ENCODE peak calls at places on chromosomes 7 and 10, in six cellular contexts. E, Z, A, F, J and M are unnamed samples.

GRCh38 chr7:147611402-147611801 is 979.2 kb upstream of the C7orf33 start:
- DNase-seq in E (no peak), Z (no peak), A (no peak), F (no peak), J (no peak), M (no peak)

GRCh38 chr10:94186722-94187121 is 176.0 kb downstream of the NOC3L start:
- DNase-seq in E (no peak), Z (no peak), A (no peak), F (no peak), J (no peak), M (no peak)

GRCh38 chr7:29422829-29423228 is 140.8 kb upstream of the PRR15 start:
- DNase-seq in E (no peak), Z (no peak), A (no peak), F (no peak), J (no peak), M (no peak)

GRCh38 chr7:31102151-31102972 is 50.3 kb downstream of the ADCYAP1R1 start:
- DNase-seq in E (no peak), Z (no peak), A (no peak), F (no peak), J (no peak), M (peak)

GRCh38 chr10:36042135-36042534 is 400.0 kb upstream of the FZD8 start:
- DNase-seq in E (no peak), Z (no peak), A (no peak), F (no peak), J (no peak), M (no peak)

GRCh38 chr10:109895848-109896247 is 27.5 kb downstream of the XPNPEP1 start:
- DNase-seq in E (no peak), Z (no peak), A (no peak), F (no peak), J (no peak), M (no peak)

GRCh38 chr7:144087230-144087629 is 1.2 kb downstream of the OR2A12 start:
- DNase-seq in E (no peak), Z (no peak), A (no peak), F (no peak), J (no peak), M (no peak)

GRCh38 chr7:31776616-31777015 is 89.6 kb downstream of the PPP1R17 start:
- DNase-seq in E (no peak), Z (no peak), A (no peak), F (no peak), J (no peak), M (no peak)

GRCh38 chr7:31077484-31078362 is 25.6 kb downstream of the ADCYAP1R1 start:
- DNase-seq in E (no peak), Z (no peak), A (no peak), F (peak), J (no peak), M (no peak)

GRCh38 chr10:77522268-77522809 is 115.3 kb downstream of the KCNMA1 start:
- DNase-seq in E (no peak), Z (no peak), A (no peak), F (no peak), J (no peak), M (no peak)

GRCh38 chr7:81886211-81886764 is 116.4 kb upstream of the HGF start:
- DNase-seq in E (no peak), Z (no peak), A (no peak), F (no peak), J (no peak), M (no peak)

GRCh38 chr10:114380060-114380459 is 24.2 kb downstream of the AFAP1L2 start:
- DNase-seq in E (no peak), Z (no peak), A (no peak), F (no peak), J (no peak), M (no peak)

GRCh38 chr10:130411496-130412070 is 275.4 kb downstream of the GLRX3 start:
- DNase-seq in E (no peak), Z (no peak), A (no peak), F (no peak), J (no peak), M (peak)

GRCh38 chr10:30330512-30331168 is 18.4 kb downstream of the MTPAP start:
- DNase-seq in E (no peak), Z (no peak), A (no peak), F (no peak), J (no peak), M (no peak)

GRCh38 chr7:1122832-1123501 is 35.1 kb downstream of the GPER1 start:
- DNase-seq in E (peak), Z (peak), A (no peak), F (peak), J (no peak), M (no peak)

GRCh38 chr7:42155836-42156540 is 81.0 kb downstream of the GLI3 start:
- DNase-seq in E (no peak), Z (no peak), A (no peak), F (no peak), J (no peak), M (no peak)

GRCh38 chr7:131071786-131072504 is 255.7 kb upstream of the MKLN1 start:
- DNase-seq in E (no peak), Z (peak), A (no peak), F (no peak), J (no peak), M (no peak)

GRCh38 chr7:140506788-140507464 is 27.6 kb upstream of the MKRN1 start:
- DNase-seq in E (no peak), Z (peak), A (no peak), F (peak), J (no peak), M (no peak)

GRCh38 chr10:14056545-14057332 is 274.0 kb downstream of the FRMD4A start:
- DNase-seq in E (no peak), Z (no peak), A (no peak), F (no peak), J (no peak), M (no peak)

GRCh38 chr7:29805031-29805430 is 1.3 kb upstream of the WIPF3 start:
- DNase-seq in E (no peak), Z (no peak), A (no peak), F (no peak), J (no peak), M (no peak)

GRCh38 chr7:27642271-27642670 is 20.4 kb downstream of the HIBADH start:
- DNase-seq in E (no peak), Z (no peak), A (no peak), F (no peak), J (no peak), M (no peak)

GRCh38 chr10:101563007-101563406 is 25.1 kb downstream of the POLL start:
- DNase-seq in E (no peak), Z (no peak), A (no peak), F (no peak), J (no peak), M (no peak)

GRCh38 chr7:16739863-16740622 is 13.5 kb upstream of the TSPAN13 start:
- DNase-seq in E (no peak), Z (peak), A (peak), F (peak), J (no peak), M (no peak)

GRCh38 chr7:40935435-40935834 is 767.5 kb downstream of the INHBA start:
- DNase-seq in E (no peak), Z (no peak), A (no peak), F (no peak), J (no peak), M (no peak)

GRCh38 chr10:86058964-86059363 is 307.6 kb downstream of the GRID1 start:
- DNase-seq in E (no peak), Z (no peak), A (no peak), F (no peak), J (no peak), M (no peak)

GRCh38 chr10:7484456-7485266 is 73.8 kb upstream of the SFMBT2 start:
- DNase-seq in E (no peak), Z (no peak), A (no peak), F (no peak), J (no peak), M (peak)

GRCh38 chr7:23206511-23206867 is 24.6 kb downstream of the NUP42 start:
- DNase-seq in E (no peak), Z (no peak), A (no peak), F (no peak), J (no peak), M (no peak)

GRCh38 chr10:117667831-117668230 is 125.3 kb downstream of the EMX2 start:
- DNase-seq in E (no peak), Z (no peak), A (no peak), F (no peak), J (no peak), M (no peak)

GRCh38 chr10:103256613-103257012 is 10.9 kb downstream of the RPEL1 start:
- DNase-seq in E (no peak), Z (no peak), A (no peak), F (no peak), J (no peak), M (no peak)

GRCh38 chr7:139769066-139769465 is 8.7 kb downstream of the HIPK2 start:
- DNase-seq in E (no peak), Z (no peak), A (no peak), F (no peak), J (no peak), M (no peak)

GRCh38 chr7:47884675-47885074 is 63.6 kb downstream of the PKD1L1 start:
- DNase-seq in E (no peak), Z (no peak), A (no peak), F (no peak), J (no peak), M (no peak)

GRCh38 chr10:106795619-106796018 is 368.9 kb downstream of the SORCS1 start:
- DNase-seq in E (no peak), Z (no peak), A (no peak), F (peak), J (no peak), M (no peak)

GRCh38 chr10:69583106-69583505 is 9.9 kb upstream of the NEUROG3 start:
- DNase-seq in E (no peak), Z (no peak), A (no peak), F (no peak), J (no peak), M (no peak)

GRCh38 chr10:14645239-14645960 is 129.3 kb downstream of the FAM107B start:
- DNase-seq in E (no peak), Z (no peak), A (no peak), F (no peak), J (no peak), M (no peak)

GRCh38 chr10:102620615-102621417 is 23.5 kb upstream of the TRIM8 start:
- DNase-seq in E (no peak), Z (no peak), A (no peak), F (peak), J (no peak), M (no peak)

GRCh38 chr7:110922906-110923305 is 168.0 kb upstream of the LRRN3 start:
- DNase-seq in E (no peak), Z (no peak), A (no peak), F (no peak), J (no peak), M (no peak)

GRCh38 chr7:24290004-24290641 is 6.1 kb downstream of the NPY start:
- DNase-seq in E (no peak), Z (no peak), A (peak), F (no peak), J (no peak), M (peak)

GRCh38 chr7:66050990-66051424 is 24.6 kb upstream of the ASL start:
- DNase-seq in E (no peak), Z (no peak), A (no peak), F (no peak), J (no peak), M (no peak)

GRCh38 chr10:128525444-128525843 is 399.2 kb upstream of the MKI67 start:
- DNase-seq in E (no peak), Z (no peak), A (no peak), F (no peak), J (no peak), M (no peak)

GRCh38 chr10:79184649-79185048 is 115.9 kb downstream of the ZMIZ1 start:
- DNase-seq in E (no peak), Z (no peak), A (no peak), F (no peak), J (no peak), M (no peak)

GRCh38 chr10:75293456-75293840 is 57.7 kb upstream of the COMTD1 start:
- DNase-seq in E (no peak), Z (no peak), A (no peak), F (no peak), J (no peak), M (no peak)

GRCh38 chr10:75295901-75296441 is 60.2 kb upstream of the COMTD1 start:
- DNase-seq in E (no peak), Z (no peak), A (no peak), F (no peak), J (no peak), M (no peak)

GRCh38 chr10:75294518-75294865 is 58.7 kb upstream of the COMTD1 start:
- DNase-seq in E (no peak), Z (peak), A (no peak), F (peak), J (no peak), M (no peak)

GRCh38 chr10:75294031-75294437 is 58.3 kb upstream of the COMTD1 start:
- DNase-seq in E (no peak), Z (no peak), A (no peak), F (no peak), J (no peak), M (no peak)

DNA sequence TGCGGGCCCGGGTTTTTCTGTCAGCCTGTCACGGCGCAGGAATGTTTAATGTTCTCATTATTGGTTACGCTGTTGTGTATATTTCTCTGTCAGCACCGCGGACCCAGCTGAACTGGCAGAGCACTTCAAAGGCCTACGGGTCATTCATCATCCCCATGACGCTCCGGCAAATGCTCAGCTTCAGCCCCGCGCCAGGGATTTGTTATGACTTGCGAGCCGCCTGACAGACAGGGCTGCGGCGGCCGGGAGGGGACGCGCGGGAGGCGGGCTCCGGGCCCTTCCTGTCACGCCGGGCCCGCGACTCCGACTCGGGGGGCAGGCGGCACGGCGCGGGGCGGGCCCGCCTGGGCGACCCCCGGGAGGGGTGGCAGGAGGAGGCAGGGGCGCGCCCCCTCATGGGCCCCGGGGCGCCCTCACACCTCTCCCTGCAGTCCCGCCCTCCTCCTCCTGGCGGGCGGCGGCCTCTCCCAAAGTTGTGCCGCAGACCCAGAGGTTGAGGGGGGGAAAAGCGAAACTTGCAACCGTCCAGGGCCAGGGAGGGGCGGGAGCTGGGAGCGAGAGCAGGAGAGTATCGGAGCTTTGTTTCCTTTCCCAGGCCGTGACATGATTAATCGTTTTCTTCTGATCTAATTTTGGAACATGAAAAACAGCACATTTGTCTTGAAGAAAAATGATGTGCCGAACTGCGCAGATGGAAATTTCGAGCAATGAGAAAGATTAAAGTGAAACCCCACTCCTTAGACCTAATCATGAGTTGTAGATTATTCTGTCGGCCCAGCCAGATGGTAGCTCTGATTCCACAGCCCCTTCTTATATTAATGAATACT is 59.3 kb upstream of the COMTD1 start:
- DNase-seq in E (peak), Z (peak), A (no peak), F (peak), J (peak), M (peak)
- TF ChIP-seq CTCF in E (no peak), Z (peak), A (peak), F (peak), J (no peak), M (peak)

GRCh38 chr10:43390791-43391190 is 18.2 kb downstream of the HNRNPF start:
- DNase-seq in E (peak), Z (no peak), A (no peak), F (no peak), J (no peak), M (no peak)
- TF ChIP-seq CTCF in E (peak), Z (peak), A (peak), F (peak), J (no peak), M (no peak)

DNA sequence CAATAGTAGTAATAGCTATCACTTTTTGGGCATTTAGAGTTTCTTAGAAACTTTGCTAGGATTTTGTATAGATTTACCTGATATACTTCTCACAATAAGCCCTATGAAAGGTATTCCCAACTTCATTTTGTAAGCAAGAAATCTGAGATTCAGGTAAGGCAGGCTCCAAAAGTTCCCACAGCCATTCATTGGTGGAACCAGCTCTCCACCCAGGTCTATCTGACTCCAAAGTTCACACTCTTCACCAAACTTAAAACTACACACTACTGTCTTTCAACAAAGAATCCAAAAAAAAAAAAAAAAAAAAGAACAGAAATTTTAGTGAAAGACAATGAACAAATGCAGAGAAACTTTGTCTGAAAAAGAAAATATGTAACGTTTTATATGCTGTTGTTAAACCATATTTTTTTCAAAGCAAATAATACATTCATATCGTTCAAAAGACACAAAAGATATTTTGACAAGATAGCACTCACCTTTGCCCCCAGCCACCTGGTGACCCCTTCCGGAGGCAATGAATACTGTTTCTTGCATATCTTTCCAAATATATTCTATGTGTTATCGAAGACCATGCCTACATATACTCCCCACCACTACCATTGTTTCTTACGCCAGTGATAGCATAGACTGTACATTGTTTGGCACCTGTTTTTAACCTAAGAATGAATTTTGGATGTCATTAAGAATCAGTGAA is 108.2 kb downstream of the C1GALT1 start:
- DNase-seq in E (no peak), Z (no peak), A (no peak), F (no peak), J (no peak), M (no peak)
- TF ChIP-seq CTCF in E (no peak), Z (no peak), A (no peak), F (no peak), J (no peak), M (no peak)

GRCh38 chr10:126844406-126844805 is 60.8 kb upstream of the DOCK1 start:
- DNase-seq in E (no peak), Z (no peak), A (no peak), F (no peak), J (no peak), M (no peak)

GRCh38 chr10:126849646-126850045 is 55.6 kb upstream of the DOCK1 start:
- DNase-seq in E (no peak), Z (no peak), A (no peak), F (no peak), J (no peak), M (no peak)

GRCh38 chr10:126846469-126846868 is 58.8 kb upstream of the DOCK1 start:
- DNase-seq in E (no peak), Z (no peak), A (no peak), F (no peak), J (no peak), M (no peak)

GRCh38 chr10:126847666-126848065 is 57.6 kb upstream of the DOCK1 start:
- DNase-seq in E (no peak), Z (no peak), A (no peak), F (no peak), J (no peak), M (no peak)

GRCh38 chr10:126846959-126847358 is 58.3 kb upstream of the DOCK1 start:
- DNase-seq in E (no peak), Z (no peak), A (no peak), F (no peak), J (no peak), M (no peak)
- TF ChIP-seq CTCF in E (no peak), Z (no peak), A (no peak), F (no peak), J (no peak), M (no peak)

GRCh38 chr10:104281694-104282093 is 12.7 kb downstream of the GSTO2 start:
- DNase-seq in E (no peak), Z (no peak), A (no peak), F (no peak), J (no peak), M (no peak)
- TF ChIP-seq CTCF in E (no peak), Z (no peak), A (no peak), F (no peak), J (no peak), M (no peak)

GRCh38 chr7:117385340-117386124 is 41.8 kb downstream of the ASZ1 start:
- DNase-seq in E (no peak), Z (no peak), A (peak), F (no peak), J (no peak), M (no peak)
- TF ChIP-seq CTCF in E (peak), Z (peak), A (peak), F (peak), J (no peak), M (peak)

DNA sequence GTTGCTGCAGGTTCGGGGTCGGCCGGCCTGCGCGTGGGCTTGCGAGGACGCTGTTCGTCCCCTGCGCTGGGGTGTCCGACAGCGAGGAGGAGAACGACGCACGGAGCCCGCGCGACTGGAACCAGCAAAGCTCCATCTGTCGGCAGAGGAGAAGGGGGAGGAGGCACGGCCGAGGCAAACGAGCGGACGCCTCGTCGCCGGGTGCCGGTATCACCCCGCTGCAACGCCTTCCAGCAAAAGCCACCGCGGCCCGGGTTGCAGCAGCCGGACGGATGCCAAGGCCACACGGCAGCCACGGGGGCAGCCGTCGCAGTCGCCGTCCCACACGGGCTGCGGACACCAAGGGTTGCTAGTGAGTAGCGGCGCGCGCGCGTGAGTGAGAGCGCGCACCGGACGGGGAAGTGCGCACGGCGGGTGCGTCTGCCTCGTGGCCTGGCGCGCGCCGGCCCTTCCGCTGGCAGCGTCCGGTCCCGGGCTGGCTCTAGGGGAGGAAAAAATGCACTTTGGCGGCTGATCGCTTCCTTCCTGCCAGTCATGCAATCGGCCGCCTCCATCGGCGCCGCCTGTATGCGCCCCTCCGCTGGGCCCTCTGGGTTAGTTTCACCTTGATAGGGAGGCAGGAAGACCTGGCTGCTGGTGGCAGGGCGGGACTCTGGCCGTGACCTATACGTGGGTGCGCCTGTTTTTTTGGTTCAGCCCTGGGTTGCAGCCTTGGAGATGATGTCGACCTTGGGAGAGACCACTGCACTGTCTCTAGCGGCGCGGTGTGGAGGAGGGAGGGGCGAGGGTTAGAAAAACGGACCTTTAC is 446 bp downstream of the STAMBPL1 start:
- DNase-seq in E (peak), Z (peak), A (peak), F (peak), J (peak), M (peak)
- TF ChIP-seq CTCF in E (peak), Z (peak), A (peak), F (peak), J (no peak), M (peak)